ENCODE peak calls at places on chromosome 6, in ten cellular contexts. I is fibroblast of the aortic adventitia; Z is left ventricle myocardium inferior; E is mesendoderm; S is fibroblast of villous mesenchyme; F is CD4-positive, alpha-beta memory T cell; X is cardiac muscle cell; L is upper lobe of left lung; R is GM23338; G is ovary. K is an unnamed sample.

GRCh38 chr6:106995640-106996039 is 21.1 kb upstream of the CD24 start:
- DNase-seq in I (no peak), Z (no peak), E (no peak), S (no peak), F (no peak), X (no peak), L (no peak), R (no peak), G (no peak), K (no peak)

GRCh38 chr6:56838016-56838555 is 116.8 kb upstream of the BEND6 start:
- DNase-seq in I (no peak), Z (no peak), E (no peak), S (peak), F (no peak), X (no peak), L (no peak), R (no peak), G (no peak), K (no peak)

GRCh38 chr6:34572585-34572984 is 16.5 kb upstream of the SPDEF start:
- DNase-seq in I (no peak), Z (no peak), E (no peak), S (no peak), F (no peak), X (no peak), L (no peak), R (no peak), G (no peak), K (no peak)

GRCh38 chr6:152348116-152348515 is 289.0 kb downstream of the SYNE1 start:
- DNase-seq in I (no peak), Z (no peak), E (no peak), S (no peak), F (no peak), X (no peak), L (no peak), R (no peak), G (no peak), K (no peak)

GRCh38 chr6:166423781-166424180 is 41.0 kb upstream of the MPC1 start:
- DNase-seq in I (no peak), Z (no peak), E (no peak), S (no peak), F (no peak), X (no peak), L (no peak), R (no peak), G (no peak), K (no peak)

GRCh38 chr6:163392533-163392932 is 22.0 kb upstream of the QKI start:
- DNase-seq in I (peak), Z (no peak), E (peak), S (peak), F (no peak), X (peak), L (no peak), R (no peak), G (no peak), K (peak)

GRCh38 chr6:166312832-166313231 is 4.6 kb upstream of the PRR18 start:
- DNase-seq in I (peak), Z (no peak), E (no peak), S (no peak), F (no peak), X (no peak), L (no peak), R (no peak), G (no peak), K (no peak)

GRCh38 chr6:157714153-157714490 is 108.9 kb upstream of the SNX9 start:
- DNase-seq in I (peak), Z (no peak), E (peak), S (peak), F (no peak), X (peak), L (no peak), R (no peak), G (no peak), K (no peak)

GRCh38 chr6:20778460-20778859 is 244.2 kb downstream of the CDKAL1 start:
- DNase-seq in I (no peak), Z (no peak), E (no peak), S (no peak), F (no peak), X (peak), L (no peak), R (no peak), G (no peak), K (no peak)

GRCh38 chr6:36127462-36128016 is 2.8 kb upstream of the MAPK13 start:
- DNase-seq in I (peak), Z (no peak), E (peak), S (peak), F (no peak), X (no peak), L (no peak), R (no peak), G (no peak), K (peak)

GRCh38 chr6:53634184-53634631 is 31.3 kb downstream of the KLHL31 start:
- DNase-seq in I (no peak), Z (no peak), E (no peak), S (no peak), F (no peak), X (no peak), L (no peak), R (no peak), G (no peak), K (no peak)

GRCh38 chr6:76876922-76877553 is 586.3 kb downstream of the HTR1B start:
- DNase-seq in I (peak), Z (no peak), E (peak), S (peak), F (no peak), X (peak), L (peak), R (peak), G (peak), K (peak)

GRCh38 chr6:170292111-170292777 is 1.4 kb upstream of the DLL1 start:
- DNase-seq in I (no peak), Z (no peak), E (no peak), S (no peak), F (no peak), X (no peak), L (no peak), R (peak), G (no peak), K (no peak)

GRCh38 chr6:6588924-6589696 is 590 bp downstream of the LY86 start:
- DNase-seq in I (no peak), Z (no peak), E (no peak), S (no peak), F (no peak), X (no peak), L (no peak), R (no peak), G (no peak), K (no peak)

GRCh38 chr6:149140910-149141290 is 176.6 kb upstream of the TAB2 start:
- DNase-seq in I (no peak), Z (no peak), E (no peak), S (no peak), F (peak), X (no peak), L (no peak), R (no peak), G (no peak), K (no peak)

GRCh38 chr6:125863023-125863422 is 72.3 kb downstream of the NCOA7 start:
- DNase-seq in I (no peak), Z (no peak), E (no peak), S (no peak), F (no peak), X (no peak), L (no peak), R (no peak), G (no peak), K (no peak)

GRCh38 chr6:143195349-143195845 is 134.7 kb downstream of the AIG1 start:
- DNase-seq in I (no peak), Z (peak), E (no peak), S (no peak), F (no peak), X (no peak), L (no peak), R (no peak), G (peak), K (no peak)

GRCh38 chr6:150273457-150274309 is 95.1 kb upstream of the IYD start:
- DNase-seq in I (no peak), Z (no peak), E (no peak), S (no peak), F (no peak), X (no peak), L (no peak), R (no peak), G (no peak), K (no peak)

GRCh38 chr6:114140416-114140815 is 169.5 kb upstream of the HDAC2 start:
- DNase-seq in I (no peak), Z (no peak), E (no peak), S (no peak), F (no peak), X (no peak), L (no peak), R (no peak), G (no peak), K (no peak)

GRCh38 chr6:170080828-170081368 is 210.0 kb downstream of the DLL1 start:
- DNase-seq in I (no peak), Z (peak), E (no peak), S (no peak), F (no peak), X (no peak), L (peak), R (no peak), G (peak), K (no peak)

DNA sequence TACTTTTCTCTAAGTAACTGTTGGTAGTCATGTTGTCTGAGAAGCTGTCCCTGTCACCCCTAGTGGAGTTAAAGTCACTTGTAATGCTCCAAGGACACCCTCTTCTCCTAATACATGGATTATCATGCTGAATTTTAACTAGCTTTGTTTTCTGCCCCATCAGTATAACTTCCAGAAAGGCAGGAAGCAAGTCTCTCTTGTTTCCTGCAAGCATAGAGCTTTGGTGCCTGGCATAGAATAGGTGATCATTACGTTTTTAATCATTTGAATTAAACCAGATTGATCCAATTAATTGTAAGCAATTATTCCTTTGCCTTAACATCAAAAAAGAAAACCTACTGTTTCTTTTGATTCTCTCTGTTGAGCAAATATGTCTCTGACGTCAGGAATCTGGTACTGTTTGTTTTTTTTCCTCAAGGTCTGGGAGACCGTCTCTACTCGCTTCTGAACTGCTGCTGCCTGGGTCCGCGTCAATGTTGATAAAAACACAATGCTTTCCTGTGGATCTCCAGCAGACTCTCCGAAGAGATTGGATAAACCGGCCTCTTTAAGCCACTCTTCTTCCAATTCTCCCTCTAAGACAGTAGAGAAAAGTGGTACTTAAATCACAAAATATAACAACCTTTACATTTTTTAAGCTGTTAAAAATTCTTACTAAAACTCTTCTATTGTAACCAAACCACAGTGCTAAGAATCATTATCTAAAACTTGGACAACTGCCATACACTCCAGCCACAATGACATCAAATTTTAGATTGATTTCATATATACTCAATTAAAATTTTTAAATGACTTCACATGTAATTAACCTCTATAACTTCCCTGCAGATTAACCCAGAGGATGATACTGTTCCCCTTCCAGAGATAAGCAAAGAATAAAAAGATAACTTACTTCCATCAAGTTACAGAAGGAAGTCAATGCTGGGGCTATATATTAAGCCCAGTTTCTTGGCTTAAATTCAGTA is 71.6 kb downstream of the ARHGAP18 start:
- DNase-seq in I (peak), Z (no peak), E (no peak), S (peak), F (no peak), X (no peak), L (no peak), R (no peak), G (peak), K (no peak)
- H3K4me3 ChIP-seq in I (no peak), Z (peak), E (no peak), S (no peak), F (no peak), X (no peak), L (no peak), R (no peak), G (no peak), K (no peak)

GRCh38 chr6:13729891-13730290 is 18.3 kb upstream of the RANBP9 start:
- DNase-seq in I (peak), Z (no peak), E (no peak), S (no peak), F (no peak), X (no peak), L (no peak), R (no peak), G (no peak), K (peak)

GRCh38 chr6:13730704-13731103 is 19.1 kb upstream of the RANBP9 start:
- DNase-seq in I (no peak), Z (no peak), E (no peak), S (no peak), F (no peak), X (no peak), L (no peak), R (no peak), G (no peak), K (no peak)

DNA sequence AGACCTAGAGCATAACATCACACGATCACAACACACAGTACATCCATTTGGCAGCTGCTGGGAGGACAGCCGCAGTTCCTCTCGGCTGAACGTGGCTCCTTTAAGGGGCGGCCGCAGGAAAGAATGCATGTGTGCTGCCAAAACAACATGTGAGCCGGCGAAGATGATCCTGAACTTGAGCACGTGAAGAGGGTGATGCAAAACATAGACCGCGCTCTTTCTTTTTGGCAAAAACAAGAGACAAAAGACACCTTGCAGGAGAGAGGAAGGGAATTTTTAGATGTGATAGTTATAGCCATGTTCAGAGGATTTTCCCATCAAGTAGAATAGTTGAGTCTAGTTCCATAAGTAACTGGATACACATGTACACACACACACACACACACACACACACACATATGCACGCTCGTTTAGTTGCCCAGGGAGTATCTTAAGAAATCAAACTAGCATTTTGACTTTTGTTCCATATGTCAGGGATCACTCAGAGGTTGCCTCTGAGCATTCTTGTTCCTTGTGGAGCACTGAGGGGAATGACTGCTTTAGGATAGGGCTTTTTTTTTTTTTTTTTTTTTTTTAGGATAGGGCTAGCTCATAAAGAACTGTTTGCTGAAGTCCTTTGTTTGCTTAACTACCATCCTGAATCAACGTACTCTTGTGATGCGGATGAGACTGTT is 21.7 kb upstream of the RANBP9 start:
- DNase-seq in I (peak), Z (peak), E (peak), S (peak), F (no peak), X (no peak), L (no peak), R (no peak), G (peak), K (no peak)
- H3K4me3 ChIP-seq in I (peak), Z (peak), E (no peak), S (peak), F (no peak), X (no peak), L (peak), R (no peak), G (peak), K (no peak)

GRCh38 chr6:26269406-26270120 is 95.4 kb upstream of the BTN3A2 start:
- DNase-seq in I (no peak), Z (no peak), E (no peak), S (no peak), F (no peak), X (no peak), L (no peak), R (no peak), G (no peak), K (no peak)

GRCh38 chr6:26270121-26270861 is 94.7 kb upstream of the BTN3A2 start:
- DNase-seq in I (no peak), Z (no peak), E (no peak), S (no peak), F (no peak), X (peak), L (no peak), R (peak), G (no peak), K (no peak)

GRCh38 chr6:26271640-26272090 is 93.3 kb upstream of the BTN3A2 start:
- DNase-seq in I (no peak), Z (no peak), E (no peak), S (no peak), F (no peak), X (no peak), L (no peak), R (no peak), G (no peak), K (no peak)

GRCh38 chr6:26272171-26272631 is 92.8 kb upstream of the BTN3A2 start:
- DNase-seq in I (no peak), Z (peak), E (peak), S (no peak), F (peak), X (peak), L (peak), R (peak), G (peak), K (no peak)

DNA sequence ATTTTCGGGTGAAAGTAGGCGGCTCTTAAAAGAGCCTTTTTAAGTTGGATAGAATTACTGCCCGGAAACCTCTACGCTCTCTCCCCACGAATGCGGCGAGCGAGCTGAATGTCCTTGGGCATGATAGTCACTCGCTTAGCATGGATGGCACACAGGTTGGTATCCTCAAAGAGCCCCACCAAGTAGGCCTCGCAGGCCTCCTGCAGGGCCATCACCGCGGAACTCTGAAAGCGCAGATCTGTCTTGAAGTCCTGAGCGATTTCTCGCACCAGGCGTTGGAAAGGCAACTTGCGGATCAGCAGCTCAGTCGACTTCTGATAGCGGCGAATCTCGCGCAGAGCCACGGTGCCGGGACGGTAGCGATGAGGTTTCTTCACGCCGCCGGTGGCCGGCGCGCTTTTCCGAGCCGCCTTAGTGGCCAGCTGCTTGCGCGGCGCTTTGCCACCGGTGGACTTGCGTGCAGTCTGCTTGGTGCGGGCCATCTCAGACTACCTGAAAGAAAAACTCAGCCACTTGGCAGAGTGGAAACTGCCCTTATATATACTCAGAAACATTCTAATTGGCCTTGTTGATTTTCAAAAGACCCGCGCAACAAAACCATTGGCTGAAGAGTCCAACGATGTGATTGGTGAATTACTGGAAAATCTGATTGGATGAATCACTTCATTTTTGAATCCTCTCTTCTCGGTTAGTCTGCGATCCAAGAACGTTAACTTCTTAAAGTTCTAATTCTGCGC is 93.9 kb upstream of the BTN3A2 start:
- DNase-seq in I (peak), Z (peak), E (peak), S (peak), F (peak), X (peak), L (peak), R (peak), G (peak), K (peak)
- H3K4me3 ChIP-seq in I (peak), Z (peak), E (peak), S (peak), F (peak), X (peak), L (peak), R (peak), G (peak), K (peak)

DNA sequence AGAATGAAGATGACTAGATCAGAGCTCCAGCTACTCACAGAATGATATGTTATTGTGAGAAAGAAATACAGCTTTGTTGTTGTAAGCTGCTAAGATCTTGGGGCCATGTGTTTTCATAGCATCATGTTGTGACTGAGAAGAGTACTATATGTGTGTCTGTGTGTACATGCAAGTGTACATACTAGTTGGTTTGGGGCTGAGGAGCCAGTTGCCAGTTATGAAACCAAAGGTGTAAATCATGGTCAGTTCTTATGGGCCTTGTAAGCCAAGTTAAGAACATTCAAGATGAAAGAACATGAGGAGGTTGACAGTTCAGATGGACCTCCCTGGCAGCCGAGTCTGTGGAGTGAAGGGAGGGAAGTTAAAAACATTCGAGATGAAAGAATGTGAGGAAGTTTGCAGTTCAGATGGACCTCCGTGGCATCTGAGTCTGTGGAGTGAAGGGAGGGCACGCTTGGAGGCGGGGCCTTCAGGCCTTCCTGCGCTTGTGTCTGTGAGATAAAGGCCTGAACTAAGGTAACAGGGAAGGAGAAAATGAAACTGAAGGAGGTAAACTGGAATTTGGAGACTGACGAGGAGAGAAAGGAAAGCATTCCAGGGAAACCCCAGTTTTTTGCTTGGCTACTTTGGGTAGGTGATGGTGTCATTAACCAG is 13.9 kb downstream of the AFDN start:
- DNase-seq in I (no peak), Z (no peak), E (no peak), S (no peak), F (no peak), X (no peak), L (no peak), R (peak), G (no peak), K (no peak)
- H3K4me3 ChIP-seq in I (no peak), Z (no peak), E (no peak), S (no peak), F (no peak), X (no peak), L (no peak), R (no peak), G (no peak), K (no peak)